ENCODE peak calls at places on chromosomes 11 and 22, in eight cellular contexts. F is transverse colon, Y is HCT116, G is suprapubic skin, P is prostate gland, W is GM23338, I is breast epithelium, T is K562. C is an unnamed sample.

GRCh38 chr11:61978703-61979661 is 11.5 kb upstream of the FTH1 start:
- DNase-seq in F (no peak), Y (no peak), G (no peak), P (no peak), W (no peak), I (peak), T (peak), C (no peak)

GRCh38 chr11:44753965-44754645 is 27.3 kb downstream of the TSPAN18 start:
- DNase-seq in F (no peak), Y (no peak), G (no peak), P (no peak), W (peak), I (no peak), T (no peak), C (no peak)

GRCh38 chr11:113618360-113618759 is 87.7 kb downstream of the TMPRSS5 start:
- DNase-seq in F (no peak), Y (no peak), G (no peak), P (no peak), W (no peak), I (peak), T (no peak), C (no peak)

GRCh38 chr11:65422633-65423515 is at the start of gene NEAT1:
- DNase-seq in F (peak), Y (peak), G (peak), P (peak), W (peak), I (peak), T (peak), C (peak)

GRCh38 chr11:34653851-34654490 is 33.1 kb downstream of the EHF start:
- DNase-seq in F (peak), Y (peak), G (no peak), P (peak), W (no peak), I (peak), T (peak), C (peak)

GRCh38 chr11:105609832-105610781 is at the start of gene GRIA4:
- DNase-seq in F (no peak), Y (no peak), G (peak), P (no peak), W (peak), I (peak), T (no peak), C (peak)

GRCh38 chr11:47408598-47409439 is 429 bp downstream of the SLC39A13 start:
- DNase-seq in F (peak), Y (no peak), G (peak), P (no peak), W (peak), I (peak), T (no peak), C (peak)

GRCh38 chr11:131656839-131657211 is 286.4 kb downstream of the NTM start:
- DNase-seq in F (no peak), Y (no peak), G (no peak), P (no peak), W (peak), I (no peak), T (no peak), C (no peak)

GRCh38 chr11:35632301-35632700 is 14.0 kb downstream of the FJX1 start:
- DNase-seq in F (no peak), Y (no peak), G (no peak), P (no peak), W (no peak), I (no peak), T (no peak), C (no peak)

GRCh38 chr11:75371930-75372876 is 20.7 kb upstream of the ARRB1 start:
- DNase-seq in F (peak), Y (no peak), G (no peak), P (peak), W (no peak), I (no peak), T (no peak), C (peak)

GRCh38 chr11:62909107-62909894 is 11.9 kb downstream of the CHRM1 start:
- DNase-seq in F (peak), Y (peak), G (no peak), P (peak), W (peak), I (peak), T (peak), C (no peak)

GRCh38 chr11:111018571-111018970 is 227.0 kb upstream of the POU2AF2 start:
- DNase-seq in F (no peak), Y (no peak), G (no peak), P (no peak), W (no peak), I (no peak), T (no peak), C (no peak)

GRCh38 chr22:20432244-20432686 is 5.4 kb downstream of the SCARF2 start:
- DNase-seq in F (no peak), Y (no peak), G (peak), P (no peak), W (no peak), I (no peak), T (no peak), C (peak)

GRCh38 chr11:112831969-112832368 is 129.3 kb upstream of the NCAM1 start:
- DNase-seq in F (no peak), Y (no peak), G (no peak), P (no peak), W (no peak), I (peak), T (no peak), C (no peak)

GRCh38 chr22:30879398-30879797 is 89.2 kb downstream of the MORC2 start:
- DNase-seq in F (no peak), Y (no peak), G (no peak), P (no peak), W (no peak), I (no peak), T (no peak), C (no peak)

GRCh38 chr11:70826541-70826943 is 425.8 kb downstream of the SHANK2 start:
- DNase-seq in F (no peak), Y (no peak), G (no peak), P (peak), W (peak), I (peak), T (no peak), C (no peak)

GRCh38 chr11:10864688-10865087 is 6.8 kb upstream of the ZBED5 start:
- DNase-seq in F (no peak), Y (no peak), G (no peak), P (no peak), W (no peak), I (no peak), T (no peak), C (no peak)

GRCh38 chr11:78659326-78660319 is 85.0 kb upstream of the NARS2 start:
- DNase-seq in F (no peak), Y (no peak), G (no peak), P (peak), W (no peak), I (peak), T (no peak), C (no peak)

GRCh38 chr22:40764743-40765441 is 54.3 kb downstream of the SLC25A17 start:
- DNase-seq in F (no peak), Y (no peak), G (no peak), P (no peak), W (no peak), I (no peak), T (no peak), C (no peak)

GRCh38 chr11:44403176-44403575 is 93.2 kb upstream of the ALX4 start:
- DNase-seq in F (no peak), Y (no peak), G (no peak), P (no peak), W (no peak), I (no peak), T (no peak), C (no peak)

GRCh38 chr11:86067230-86068137 is 1.4 kb downstream of the PICALM start:
- DNase-seq in F (no peak), Y (no peak), G (no peak), P (no peak), W (no peak), I (no peak), T (peak), C (no peak)

GRCh38 chr11:32706985-32707736 is 87.3 kb downstream of the CCDC73 start:
- DNase-seq in F (no peak), Y (peak), G (no peak), P (no peak), W (no peak), I (no peak), T (peak), C (no peak)

GRCh38 chr11:86990520-86990919 is 35.3 kb upstream of the FZD4 start:
- DNase-seq in F (no peak), Y (peak), G (no peak), P (no peak), W (peak), I (no peak), T (no peak), C (no peak)

GRCh38 chr22:26466196-26466595 is 17.4 kb downstream of the HPS4 start:
- DNase-seq in F (no peak), Y (no peak), G (no peak), P (no peak), W (no peak), I (no peak), T (no peak), C (no peak)

GRCh38 chr11:130999086-130999485 is 82.8 kb upstream of the SNX19 start:
- DNase-seq in F (no peak), Y (no peak), G (no peak), P (no peak), W (no peak), I (no peak), T (no peak), C (no peak)

GRCh38 chr22:48779661-48780596 is 1047.7 kb downstream of the BRD1 start:
- DNase-seq in F (no peak), Y (no peak), G (no peak), P (no peak), W (no peak), I (no peak), T (no peak), C (peak)

GRCh38 chr11:91497847-91498246 is 726.8 kb upstream of the FAT3 start:
- DNase-seq in F (no peak), Y (no peak), G (no peak), P (no peak), W (no peak), I (no peak), T (no peak), C (no peak)

GRCh38 chr11:20110908-20111669 is 49.2 kb downstream of the DBX1 start:
- DNase-seq in F (peak), Y (peak), G (no peak), P (peak), W (peak), I (peak), T (peak), C (no peak)

GRCh38 chr11:20113147-20113435 is 47.2 kb downstream of the DBX1 start:
- DNase-seq in F (no peak), Y (no peak), G (no peak), P (no peak), W (no peak), I (peak), T (no peak), C (no peak)

GRCh38 chr11:20111871-20112270 is 48.4 kb downstream of the DBX1 start:
- DNase-seq in F (no peak), Y (no peak), G (no peak), P (no peak), W (no peak), I (no peak), T (no peak), C (no peak)

GRCh38 chr11:20114588-20114987 is 45.7 kb downstream of the DBX1 start:
- DNase-seq in F (no peak), Y (no peak), G (no peak), P (no peak), W (no peak), I (no peak), T (no peak), C (no peak)

GRCh38 chr11:20112291-20113146 is 47.8 kb downstream of the DBX1 start:
- DNase-seq in F (peak), Y (peak), G (peak), P (peak), W (no peak), I (peak), T (peak), C (peak)
- TF ChIP-seq POLR2AphosphoS5 in F (peak), Y (peak), G (no peak), P (peak), W (no peak), I (peak), T (no peak), C (peak)

GRCh38 chr11:68449951-68450350 is 10.6 kb upstream of the PPP6R3 start:
- DNase-seq in F (no peak), Y (no peak), G (no peak), P (no peak), W (no peak), I (no peak), T (no peak), C (no peak)
- TF ChIP-seq CTCF in F (no peak), Y (no peak), G (no peak), P (no peak), W (no peak), I (no peak), T (no peak), C (no peak)

GRCh38 chr11:128500488-128500887 is 86.9 kb downstream of the ETS1 start:
- DNase-seq in F (no peak), Y (no peak), G (no peak), P (no peak), W (no peak), I (no peak), T (no peak), C (no peak)
- H3K4me3 ChIP-seq in F (no peak), Y (no peak), G (no peak), P (no peak), W (no peak), I (no peak), T (no peak), C (no peak)

GRCh38 chr11:863389-864117 is 20.9 kb downstream of the TSPAN4 start:
- DNase-seq in F (no peak), Y (no peak), G (no peak), P (no peak), W (no peak), I (no peak), T (no peak), C (no peak)
- TF ChIP-seq POLR2AphosphoS5 in F (no peak), Y (no peak), G (no peak), P (no peak), W (no peak), I (no peak), T (no peak), C (no peak)

GRCh38 chr11:69640995-69641581 is at the start of gene CCND1:
- DNase-seq in F (peak), Y (peak), G (no peak), P (peak), W (peak), I (peak), T (peak), C (peak)
- TF ChIP-seq CTCF in F (no peak), Y (no peak), G (no peak), P (peak), W (no peak), I (no peak), T (peak), C (peak)

DNA sequence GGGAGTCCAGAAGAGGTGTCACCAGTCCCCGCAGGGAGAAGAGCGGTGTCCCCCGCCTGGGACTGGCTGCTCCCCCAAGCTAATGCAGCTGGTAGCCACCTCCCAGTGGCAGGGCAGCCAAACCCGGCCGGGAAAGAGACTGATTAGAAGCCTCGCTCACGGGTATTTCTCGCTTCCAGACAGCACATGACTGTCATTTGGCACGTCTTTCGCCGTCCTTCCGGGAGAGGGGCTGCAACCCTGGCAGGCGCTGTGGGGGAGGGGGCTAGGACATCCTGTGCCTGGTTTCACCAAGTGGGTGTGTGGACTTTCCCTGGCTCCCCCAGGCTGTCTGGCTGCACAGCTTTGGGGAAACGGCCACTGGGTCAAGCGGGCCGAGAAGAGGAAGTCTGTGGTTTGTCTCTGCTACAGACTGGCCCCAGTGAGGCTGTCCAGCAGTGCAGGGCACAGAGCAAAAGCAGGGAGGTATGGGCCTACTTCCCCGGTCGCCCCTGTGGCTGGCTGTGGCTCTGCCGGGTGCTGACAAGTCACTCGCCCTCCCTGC is 3.8 kb downstream of the CD81 start:
- DNase-seq in F (peak), Y (no peak), G (peak), P (no peak), W (no peak), I (peak), T (no peak), C (peak)
- H3K4me3 ChIP-seq in F (no peak), Y (no peak), G (peak), P (no peak), W (no peak), I (peak), T (no peak), C (peak)